ENCODE peak calls at places on chromosomes 1 and 21, in eight cellular contexts. One of them, this sample, is unnamed.

GRCh38 chr1:109677459-109677858 is 9.6 kb downstream of the GSTM2 start:
- DNase-seq in adrenal gland: no peak
- DNase-seq in sigmoid colon: no peak
- DNase-seq in ovary: no peak
- DNase-seq in IMR-90: peak
- DNase-seq in NB4: no peak
- DNase-seq in spleen: no peak
- DNase-seq in breast epithelium: no peak
- DNase-seq in this sample: no peak

GRCh38 chr21:14448784-14449183 is 65.8 kb upstream of the HSPA13 start:
- DNase-seq in adrenal gland: no peak
- DNase-seq in sigmoid colon: no peak
- DNase-seq in ovary: no peak
- DNase-seq in IMR-90: no peak
- DNase-seq in NB4: no peak
- DNase-seq in spleen: no peak
- DNase-seq in breast epithelium: no peak
- DNase-seq in this sample: no peak

GRCh38 chr21:42044871-42045495 is 26.1 kb upstream of the UMODL1 start:
- DNase-seq in adrenal gland: no peak
- DNase-seq in sigmoid colon: peak
- DNase-seq in ovary: no peak
- DNase-seq in IMR-90: no peak
- DNase-seq in NB4: no peak
- DNase-seq in spleen: peak
- DNase-seq in breast epithelium: no peak
- DNase-seq in this sample: no peak

GRCh38 chr21:16195896-16196443 is 466.2 kb downstream of the USP25 start:
- DNase-seq in adrenal gland: no peak
- DNase-seq in sigmoid colon: no peak
- DNase-seq in ovary: no peak
- DNase-seq in IMR-90: no peak
- DNase-seq in NB4: no peak
- DNase-seq in spleen: no peak
- DNase-seq in breast epithelium: no peak
- DNase-seq in this sample: no peak

GRCh38 chr21:37631319-37632117 is 264.9 kb downstream of the DYRK1A start:
- DNase-seq in adrenal gland: no peak
- DNase-seq in sigmoid colon: no peak
- DNase-seq in ovary: no peak
- DNase-seq in IMR-90: no peak
- DNase-seq in NB4: no peak
- DNase-seq in spleen: no peak
- DNase-seq in breast epithelium: no peak
- DNase-seq in this sample: no peak

GRCh38 chr1:158121604-158122254 is 59.0 kb upstream of the CD1D start:
- DNase-seq in adrenal gland: no peak
- DNase-seq in sigmoid colon: no peak
- DNase-seq in ovary: peak
- DNase-seq in IMR-90: peak
- DNase-seq in NB4: peak
- DNase-seq in spleen: no peak
- DNase-seq in breast epithelium: no peak
- DNase-seq in this sample: no peak

GRCh38 chr1:2833454-2834145 is 32.1 kb upstream of the TTC34 start:
- DNase-seq in adrenal gland: no peak
- DNase-seq in sigmoid colon: no peak
- DNase-seq in ovary: no peak
- DNase-seq in IMR-90: no peak
- DNase-seq in NB4: no peak
- DNase-seq in spleen: no peak
- DNase-seq in breast epithelium: no peak
- DNase-seq in this sample: no peak

GRCh38 chr1:200972985-200973742 is 50.4 kb downstream of the KIF21B start:
- DNase-seq in adrenal gland: no peak
- DNase-seq in sigmoid colon: no peak
- DNase-seq in ovary: no peak
- DNase-seq in IMR-90: no peak
- DNase-seq in NB4: no peak
- DNase-seq in spleen: no peak
- DNase-seq in breast epithelium: no peak
- DNase-seq in this sample: no peak

GRCh38 chr1:92872719-92873118 is 40.9 kb downstream of the RPL5 start:
- DNase-seq in adrenal gland: no peak
- DNase-seq in sigmoid colon: no peak
- DNase-seq in ovary: no peak
- DNase-seq in IMR-90: no peak
- DNase-seq in NB4: no peak
- DNase-seq in spleen: no peak
- DNase-seq in breast epithelium: no peak
- DNase-seq in this sample: no peak

GRCh38 chr1:64759968-64760367 is 15.1 kb downstream of the RAVER2 start:
- DNase-seq in adrenal gland: no peak
- DNase-seq in sigmoid colon: no peak
- DNase-seq in ovary: no peak
- DNase-seq in IMR-90: no peak
- DNase-seq in NB4: no peak
- DNase-seq in spleen: no peak
- DNase-seq in breast epithelium: no peak
- DNase-seq in this sample: no peak

GRCh38 chr21:44473915-44474555 is 18.7 kb downstream of the LRRC3 start:
- DNase-seq in adrenal gland: no peak
- DNase-seq in sigmoid colon: peak
- DNase-seq in ovary: no peak
- DNase-seq in IMR-90: no peak
- DNase-seq in NB4: no peak
- DNase-seq in spleen: no peak
- DNase-seq in breast epithelium: no peak
- DNase-seq in this sample: no peak

GRCh38 chr1:167003711-167004110 is 14.6 kb downstream of the MAEL start:
- DNase-seq in adrenal gland: no peak
- DNase-seq in sigmoid colon: no peak
- DNase-seq in ovary: no peak
- DNase-seq in IMR-90: no peak
- DNase-seq in NB4: no peak
- DNase-seq in spleen: no peak
- DNase-seq in breast epithelium: no peak
- DNase-seq in this sample: no peak

GRCh38 chr1:154607084-154607747 is 770 bp downstream of the ADAR start:
- DNase-seq in adrenal gland: no peak
- DNase-seq in sigmoid colon: no peak
- DNase-seq in ovary: peak
- DNase-seq in IMR-90: peak
- DNase-seq in NB4: peak
- DNase-seq in spleen: peak
- DNase-seq in breast epithelium: no peak
- DNase-seq in this sample: peak

GRCh38 chr1:201885531-201886075 is 3.1 kb upstream of the SHISA4 start:
- DNase-seq in adrenal gland: peak
- DNase-seq in sigmoid colon: no peak
- DNase-seq in ovary: no peak
- DNase-seq in IMR-90: peak
- DNase-seq in NB4: no peak
- DNase-seq in spleen: peak
- DNase-seq in breast epithelium: no peak
- DNase-seq in this sample: no peak

GRCh38 chr1:246897302-246897701 is 34.4 kb downstream of the AHCTF1 start:
- DNase-seq in adrenal gland: no peak
- DNase-seq in sigmoid colon: no peak
- DNase-seq in ovary: no peak
- DNase-seq in IMR-90: no peak
- DNase-seq in NB4: no peak
- DNase-seq in spleen: no peak
- DNase-seq in breast epithelium: no peak
- DNase-seq in this sample: no peak

GRCh38 chr21:26715878-26716506 is 129.2 kb downstream of the ADAMTS1 start:
- DNase-seq in adrenal gland: peak
- DNase-seq in sigmoid colon: no peak
- DNase-seq in ovary: peak
- DNase-seq in IMR-90: peak
- DNase-seq in NB4: peak
- DNase-seq in spleen: no peak
- DNase-seq in breast epithelium: no peak
- DNase-seq in this sample: no peak

GRCh38 chr1:107326823-107327445 is 186.1 kb downstream of the NTNG1 start:
- DNase-seq in adrenal gland: no peak
- DNase-seq in sigmoid colon: no peak
- DNase-seq in ovary: no peak
- DNase-seq in IMR-90: no peak
- DNase-seq in NB4: no peak
- DNase-seq in spleen: no peak
- DNase-seq in breast epithelium: no peak
- DNase-seq in this sample: no peak

GRCh38 chr1:58964880-58965279 is 181.0 kb upstream of the JUN start:
- DNase-seq in adrenal gland: no peak
- DNase-seq in sigmoid colon: no peak
- DNase-seq in ovary: no peak
- DNase-seq in IMR-90: peak
- DNase-seq in NB4: peak
- DNase-seq in spleen: no peak
- DNase-seq in breast epithelium: no peak
- DNase-seq in this sample: no peak

GRCh38 chr1:167090289-167090942 is at the start of gene GPA33:
- DNase-seq in adrenal gland: no peak
- DNase-seq in sigmoid colon: no peak
- DNase-seq in ovary: no peak
- DNase-seq in IMR-90: no peak
- DNase-seq in NB4: peak
- DNase-seq in spleen: no peak
- DNase-seq in breast epithelium: no peak
- DNase-seq in this sample: no peak

GRCh38 chr1:225746361-225747179 is 31.1 kb upstream of the SRP9 start:
- DNase-seq in adrenal gland: peak
- DNase-seq in sigmoid colon: peak
- DNase-seq in ovary: peak
- DNase-seq in IMR-90: peak
- DNase-seq in NB4: no peak
- DNase-seq in spleen: no peak
- DNase-seq in breast epithelium: peak
- DNase-seq in this sample: peak
- TF ChIP-seq CTCF in adrenal gland: peak
- TF ChIP-seq CTCF in sigmoid colon: no peak
- TF ChIP-seq CTCF in ovary: peak
- TF ChIP-seq CTCF in IMR-90: no peak
- TF ChIP-seq CTCF in NB4: no peak
- TF ChIP-seq CTCF in spleen: no peak
- TF ChIP-seq CTCF in breast epithelium: peak
- TF ChIP-seq CTCF in this sample: no peak

DNA sequence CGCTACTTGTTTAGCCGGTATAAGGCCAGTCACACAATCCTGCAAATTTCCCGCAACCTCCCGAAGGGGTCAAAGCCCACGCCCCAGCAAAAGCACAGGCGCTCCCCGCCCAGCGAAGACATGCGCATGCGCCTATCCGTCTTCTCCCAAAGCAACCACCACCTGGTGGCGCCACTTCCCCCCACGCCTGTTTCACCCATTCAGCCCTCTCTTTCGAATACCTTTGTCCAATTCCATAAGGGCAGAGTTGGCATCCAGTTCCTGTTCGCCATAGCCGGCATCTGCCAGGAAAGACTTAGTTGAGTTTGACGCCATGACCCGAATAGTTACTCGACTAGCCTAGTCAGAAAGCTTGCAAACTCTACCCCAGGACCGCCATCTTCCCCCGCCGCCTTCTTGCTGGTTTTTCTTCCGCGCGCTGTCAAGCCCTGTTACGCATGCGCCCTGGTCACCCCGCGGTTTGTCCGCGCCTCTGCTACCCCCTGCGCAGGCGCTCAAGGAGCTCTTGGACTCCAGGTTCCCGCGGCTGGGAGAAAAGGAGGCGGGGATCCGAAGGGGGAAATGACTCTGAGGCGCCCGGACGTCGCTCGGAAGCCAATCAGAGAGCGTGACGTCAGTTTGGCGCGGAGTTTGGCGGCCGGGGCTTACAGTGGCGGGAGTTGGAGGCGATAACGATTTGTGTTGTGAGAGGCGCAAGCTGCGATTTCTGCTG is at the start of the genes DTL and INTS7:
- DNase-seq in adrenal gland: peak
- DNase-seq in sigmoid colon: peak
- DNase-seq in ovary: peak
- DNase-seq in IMR-90: peak
- DNase-seq in NB4: peak
- DNase-seq in spleen: peak
- DNase-seq in breast epithelium: peak
- DNase-seq in this sample: peak
- TF ChIP-seq POLR2A in adrenal gland: no peak
- TF ChIP-seq POLR2A in sigmoid colon: no peak
- TF ChIP-seq POLR2A in ovary: peak
- TF ChIP-seq POLR2A in IMR-90: peak
- TF ChIP-seq POLR2A in NB4: peak
- TF ChIP-seq POLR2A in spleen: no peak
- TF ChIP-seq POLR2A in breast epithelium: no peak
- TF ChIP-seq POLR2A in this sample: no peak

DNA sequence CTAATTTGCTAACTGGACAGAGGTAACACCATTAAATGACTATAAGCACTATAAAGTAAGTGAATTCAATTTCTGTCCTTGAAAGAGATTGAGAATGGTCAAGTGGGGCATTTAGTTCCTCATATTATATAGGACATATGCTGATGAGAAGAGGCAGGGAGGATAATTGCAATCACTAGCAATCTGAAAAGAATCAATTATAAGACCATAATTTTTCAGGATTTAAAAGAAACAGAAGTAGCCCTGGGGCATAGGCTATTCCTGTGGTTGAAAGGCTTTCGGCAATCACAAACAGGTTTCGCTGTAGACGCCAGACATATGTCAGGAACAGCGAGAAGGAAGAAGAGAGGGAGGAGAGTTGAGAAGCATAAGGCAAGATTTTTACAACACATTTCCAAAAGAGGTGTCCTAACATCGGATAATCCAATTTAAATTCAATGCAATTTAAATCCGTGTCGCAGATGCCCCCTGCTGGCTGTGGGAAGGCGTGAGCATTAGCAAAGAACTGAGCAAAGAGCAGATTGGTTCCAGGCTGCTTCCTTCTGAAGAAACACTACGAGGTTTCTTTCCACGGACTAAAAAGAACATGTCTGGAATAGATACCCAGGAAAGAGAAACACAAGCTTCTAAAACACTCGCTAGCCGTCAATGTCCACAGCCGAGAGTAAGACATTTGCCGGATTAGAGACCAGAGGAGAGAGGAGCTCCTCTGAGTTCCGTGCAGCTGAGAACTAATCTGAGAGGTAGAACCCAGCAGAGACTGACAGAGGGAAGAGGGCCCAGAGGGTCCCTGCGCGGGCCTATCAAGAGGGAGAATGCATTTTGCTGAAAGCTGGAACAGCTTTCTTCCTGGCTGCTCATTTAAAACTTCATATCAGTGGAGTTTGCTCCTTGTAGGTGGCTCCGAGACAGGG is 27.9 kb downstream of the RGS5 start:
- DNase-seq in adrenal gland: peak
- DNase-seq in sigmoid colon: peak
- DNase-seq in ovary: peak
- DNase-seq in IMR-90: peak
- DNase-seq in NB4: peak
- DNase-seq in spleen: peak
- DNase-seq in breast epithelium: peak
- DNase-seq in this sample: peak
- H3K4me3 ChIP-seq in adrenal gland: no peak
- H3K4me3 ChIP-seq in sigmoid colon: peak
- H3K4me3 ChIP-seq in ovary: no peak
- H3K4me3 ChIP-seq in IMR-90: no peak
- H3K4me3 ChIP-seq in NB4: no peak
- H3K4me3 ChIP-seq in spleen: no peak
- H3K4me3 ChIP-seq in breast epithelium: peak
- H3K4me3 ChIP-seq in this sample: no peak

GRCh38 chr1:17141441-17142197 is 22.4 kb upstream of the PADI2 start:
- DNase-seq in adrenal gland: no peak
- DNase-seq in sigmoid colon: no peak
- DNase-seq in ovary: no peak
- DNase-seq in IMR-90: no peak
- DNase-seq in NB4: no peak
- DNase-seq in spleen: no peak
- DNase-seq in breast epithelium: no peak
- DNase-seq in this sample: no peak
- TF ChIP-seq CTCF in adrenal gland: no peak
- TF ChIP-seq CTCF in sigmoid colon: no peak
- TF ChIP-seq CTCF in ovary: no peak
- TF ChIP-seq CTCF in IMR-90: no peak
- TF ChIP-seq CTCF in NB4: no peak
- TF ChIP-seq CTCF in spleen: no peak
- TF ChIP-seq CTCF in breast epithelium: no peak
- TF ChIP-seq CTCF in this sample: no peak

This sample was measured in lower leg skin.